ENCODE peak calls at places on chromosomes 7 and 10, in eight cellular contexts. Z is CD8-positive, alpha-beta memory T cell; R is activated CD8-positive, alpha-beta T cell treated with anti-CD3 and anti-CD28 coated beads, Interleukin-2, amount 10 ng/mL, durations not matched to agents 7 days and 5 days; I is small intestine; H is neural progenitor cell; A is lung microvascular endothelial cell; S is hypothalamus; Q is NCI-H1417 treated with DMSO at 0.1 percent for 48 hours. G is an unnamed sample.
A peak's percentile ranks its signal among the peaks of the same experiment; 100 is the strongest.

GRCh38 chr7:112112822-112113255 is 93.4 kb downstream of the DOCK4 start:
- DNase-seq in R (no peak), Z (no peak), S (peak; percentile 43), I (no peak), Q (no peak), A (peak; percentile 83), H (no peak), G (no peak)

GRCh38 chr10:27256790-27257189 is 16.2 kb upstream of the ACBD5 start:
- DNase-seq in S (no peak), Q (no peak), A (no peak), Z (no peak), R (no peak), I (no peak), H (no peak), G (no peak)

GRCh38 chr10:12337973-12338372 is 11.4 kb upstream of the CAMK1D start:
- DNase-seq in A (no peak), Q (no peak), S (no peak), H (no peak), R (no peak), I (no peak), Z (no peak), G (no peak)

GRCh38 chr10:5485948-5486851 is 13.2 kb downstream of the CALML5 start:
- DNase-seq in Q (no peak), A (no peak), Z (no peak), I (no peak), R (no peak), H (no peak), S (no peak), G (no peak)

GRCh38 chr10:63738410-63738809 is 217.2 kb downstream of the REEP3 start:
- DNase-seq in Z (no peak), R (no peak), S (no peak), A (peak; percentile 34), H (no peak), Q (no peak), I (peak; percentile 95), G (no peak)

GRCh38 chr7:99752354-99752753 is 17.4 kb upstream of the CYP3A7 start:
- DNase-seq in Z (no peak), A (peak; percentile 20), R (no peak), I (peak; percentile 91), H (no peak), Q (no peak), S (no peak), G (peak; percentile 68)

GRCh38 chr7:100413889-100414288 is 14.6 kb downstream of the ZCWPW1 start:
- DNase-seq in I (no peak), Z (no peak), S (no peak), H (no peak), Q (no peak), A (no peak), R (no peak), G (no peak)

GRCh38 chr10:5975641-5976473 is 1.5 kb downstream of the IL15RA start:
- DNase-seq in R (peak; percentile 79), S (no peak), A (peak; percentile 71), Q (no peak), H (no peak), I (peak; percentile 69), Z (peak; percentile 62), G (peak; percentile 69)

GRCh38 chr7:801940-802364 is 30.3 kb upstream of the SUN1 start:
- DNase-seq in I (peak; percentile 81), R (no peak), H (no peak), S (no peak), A (no peak), Z (no peak), Q (no peak), G (peak; percentile 71)

GRCh38 chr10:11716704-11717103 is 25.5 kb upstream of the ECHDC3 start:
- DNase-seq in H (no peak), S (no peak), Z (no peak), A (no peak), R (no peak), Q (no peak), I (no peak), G (no peak)

GRCh38 chr10:43735907-43736306 is 87.2 kb upstream of the ZNF32 start:
- DNase-seq in Q (no peak), Z (no peak), H (no peak), S (no peak), I (no peak), R (no peak), A (no peak), G (no peak)

GRCh38 chr7:20282960-20283359 is 47.7 kb upstream of the ITGB8 start:
- DNase-seq in R (no peak), Q (no peak), Z (no peak), A (no peak), I (no peak), S (no peak), H (no peak), G (no peak)

G was measured in colonic mucosa.